ENCODE peak calls at places on chromosome 15, in ten cellular contexts. R is neuronal stem cell; H is GM04504; W is ACHN; Q is stimulated activated CD8-positive, alpha-beta memory T cell treated with anti-CD3 and anti-CD28 coated beads, Interleukin-7, amount 100 ng/mL, for 1 hour; N is CD8-positive, alpha-beta memory T cell; U is fibroblast of gingiva; V is stomach; O is sigmoid colon; X is HAP-1. D is an unnamed sample.

GRCh38 chr15:60751985-60752952 is 273.3 kb upstream of the ICE2 start:
- DNase-seq in R (no peak), H (no peak), W (no peak), Q (no peak), N (no peak), U (peak), V (peak), O (peak), X (no peak), D (peak)

GRCh38 chr15:95825198-95825597 is 505.3 kb upstream of the NR2F2 start:
- DNase-seq in R (no peak), H (no peak), W (no peak), Q (no peak), N (no peak), U (no peak), V (no peak), O (no peak), X (no peak), D (no peak)

GRCh38 chr15:90322531-90322930 is 29.6 kb upstream of the ZNF774 start:
- DNase-seq in R (no peak), H (no peak), W (no peak), Q (no peak), N (no peak), U (no peak), V (no peak), O (peak), X (peak), D (no peak)

GRCh38 chr15:93001881-93002280 is 87.1 kb downstream of the RGMA start:
- DNase-seq in R (no peak), H (no peak), W (no peak), Q (no peak), N (no peak), U (peak), V (no peak), O (no peak), X (no peak), D (peak)

GRCh38 chr15:100879046-100879445 is 585 bp upstream of the ALDH1A3 start:
- DNase-seq in R (no peak), H (no peak), W (peak), Q (no peak), N (no peak), U (no peak), V (no peak), O (no peak), X (no peak), D (no peak)

GRCh38 chr15:100781961-100782525 is 97.6 kb upstream of the ALDH1A3 start:
- DNase-seq in R (no peak), H (no peak), W (no peak), Q (no peak), N (no peak), U (no peak), V (no peak), O (peak), X (peak), D (no peak)

GRCh38 chr15:40234783-40235182 is 4.1 kb upstream of the PAK6 start:
- DNase-seq in R (no peak), H (no peak), W (no peak), Q (no peak), N (no peak), U (no peak), V (no peak), O (no peak), X (no peak), D (no peak)

GRCh38 chr15:63503739-63504246 is 600 bp upstream of the USP3 start:
- DNase-seq in R (no peak), H (peak), W (peak), Q (peak), N (peak), U (peak), V (peak), O (peak), X (peak), D (peak)

GRCh38 chr15:45869034-45869668 is 234.3 kb downstream of the SQOR start:
- DNase-seq in R (no peak), H (no peak), W (no peak), Q (no peak), N (no peak), U (no peak), V (no peak), O (no peak), X (no peak), D (no peak)

GRCh38 chr15:31096563-31096962 is 5.0 kb downstream of the TRPM1 start:
- DNase-seq in R (no peak), H (no peak), W (no peak), Q (no peak), N (no peak), U (no peak), V (no peak), O (no peak), X (no peak), D (no peak)

GRCh38 chr15:29092376-29093064 is 177.1 kb downstream of the NSMCE3 start:
- DNase-seq in R (no peak), H (no peak), W (no peak), Q (no peak), N (no peak), U (no peak), V (no peak), O (peak), X (no peak), D (no peak)

GRCh38 chr15:100101389-100102089 is 240.2 kb downstream of the ADAMTS17 start:
- DNase-seq in R (no peak), H (no peak), W (no peak), Q (no peak), N (no peak), U (no peak), V (no peak), O (peak), X (no peak), D (no peak)

D was measured in fibroblast of mammary gland.